ENCODE peak calls at places on chromosomes 16 and 17, in nine cellular contexts. W is effector CD4-positive, alpha-beta T cell; F is NCI-H748 treated with DMSO at 0.1 percent for 48 hours; U is left kidney; G is activated CD8-positive, alpha-beta memory T cell treated with anti-CD3 and anti-CD28 coated beads for 4 hours; I is BJ; E is IMR-90; J is cardiac fibroblast; X is AG04449. B is an unnamed sample.

GRCh38 chr16:73205153-73205549 is 157.2 kb upstream of the ZFHX3 start:
- DNase-seq in F (no peak), G (no peak), W (no peak), I (no peak), J (no peak), U (no peak), E (no peak), X (no peak), B (no peak)

GRCh38 chr16:87874639-87875472 is 5.5 kb upstream of the SLC7A5 start:
- DNase-seq in F (no peak), U (no peak), X (no peak), G (peak), W (no peak), I (no peak), E (no peak), J (no peak), B (no peak)

GRCh38 chr16:54446639-54447038 is 160.1 kb upstream of the IRX3 start:
- DNase-seq in J (peak), U (peak), I (no peak), F (no peak), G (no peak), X (peak), E (no peak), W (no peak), B (peak)

GRCh38 chr17:79246226-79246794 is 171.7 kb downstream of the ENGASE start:
- DNase-seq in G (no peak), J (no peak), F (no peak), X (no peak), W (no peak), I (no peak), E (no peak), U (peak), B (no peak)

GRCh38 chr17:4101799-4102405 is 40.9 kb downstream of the ZZEF1 start:
- DNase-seq in E (no peak), U (no peak), J (no peak), G (no peak), F (no peak), I (no peak), W (no peak), X (no peak), B (no peak)

GRCh38 chr17:30345527-30346075 is 11.7 kb upstream of the TMIGD1 start:
- DNase-seq in F (no peak), U (no peak), J (no peak), G (no peak), E (no peak), X (no peak), W (no peak), I (no peak), B (no peak)

GRCh38 chr17:57548421-57549385 is 196.4 kb downstream of the CCDC182 start:
- DNase-seq in I (no peak), E (no peak), J (no peak), F (no peak), G (no peak), W (no peak), X (no peak), U (peak), B (no peak)

GRCh38 chr16:86059253-86060171 is 160.6 kb downstream of the IRF8 start:
- DNase-seq in J (no peak), F (no peak), W (no peak), I (no peak), G (no peak), X (no peak), E (peak), U (peak), B (no peak)

GRCh38 chr17:18230288-18231141 is 5.1 kb downstream of the LLGL1 start:
- DNase-seq in X (no peak), F (no peak), J (no peak), E (no peak), W (no peak), G (no peak), I (no peak), U (no peak), B (no peak)

GRCh38 chr17:27504188-27504995 is 48.1 kb downstream of the KSR1 start:
- DNase-seq in F (no peak), J (peak), I (no peak), G (no peak), W (no peak), U (no peak), E (no peak), X (no peak), B (no peak)

GRCh38 chr16:82884320-82884898 is 257.6 kb downstream of the CDH13 start:
- DNase-seq in I (no peak), F (no peak), W (no peak), G (no peak), X (no peak), J (no peak), U (no peak), E (no peak), B (no peak)

GRCh38 chr17:33196883-33197282 is 96.2 kb downstream of the ASIC2 start:
- DNase-seq in J (no peak), F (no peak), I (no peak), W (no peak), E (no peak), G (no peak), X (no peak), U (no peak), B (no peak)

GRCh38 chr16:81719993-81720392 is 59.1 kb upstream of the PLCG2 start:
- DNase-seq in I (no peak), W (no peak), E (no peak), F (no peak), U (no peak), J (no peak), X (no peak), G (no peak), B (no peak)

GRCh38 chr17:27807567-27808470 is 7.5 kb upstream of the NOS2 start:
- DNase-seq in W (peak), I (no peak), U (no peak), J (no peak), E (no peak), F (no peak), G (peak), X (no peak), B (no peak)

GRCh38 chr16:5012887-5013286 is 20.8 kb downstream of the NAGPA start:
- DNase-seq in G (no peak), U (peak), J (no peak), W (no peak), I (no peak), F (no peak), X (no peak), E (no peak), B (no peak)

GRCh38 chr16:78866556-78866955 is 734.0 kb downstream of the MAF start:
- DNase-seq in I (no peak), W (no peak), G (no peak), F (no peak), U (peak), J (no peak), X (no peak), E (no peak), B (no peak)

GRCh38 chr17:65230040-65230439 is 92.9 kb downstream of the RGS9 start:
- DNase-seq in E (no peak), U (no peak), F (no peak), W (no peak), I (no peak), X (no peak), G (no peak), J (peak), B (no peak)

GRCh38 chr17:68868708-68869107 is 86.5 kb downstream of the ABCA8 start:
- DNase-seq in E (peak), W (no peak), F (no peak), G (no peak), X (no peak), J (peak), I (no peak), U (no peak), B (no peak)

GRCh38 chr16:10325783-10326543 is 59.9 kb upstream of the ATF7IP2 start:
- DNase-seq in I (no peak), G (no peak), U (no peak), X (no peak), F (no peak), E (no peak), J (no peak), W (no peak), B (no peak)

GRCh38 chr16:56662357-56663354 is 4.9 kb downstream of the MT1F start:
- DNase-seq in F (no peak), J (no peak), W (peak), U (peak), I (no peak), E (no peak), X (no peak), G (no peak), B (no peak)

GRCh38 chr17:39104046-39104445 is 47.4 kb downstream of the PLXDC1 start:
- DNase-seq in I (no peak), X (no peak), F (no peak), J (peak), W (no peak), U (no peak), E (peak), G (no peak), B (no peak)

GRCh38 chr16:12002447-12003006 is 26.0 kb downstream of the SNX29 start:
- DNase-seq in G (no peak), I (no peak), F (no peak), X (no peak), E (peak), U (no peak), J (peak), W (no peak), B (no peak)

GRCh38 chr16:69316595-69317034 is 5.5 kb downstream of the VPS4A start:
- DNase-seq in W (no peak), F (no peak), G (no peak), J (no peak), E (no peak), X (no peak), I (no peak), U (no peak), B (no peak)

GRCh38 chr16:55563797-55564196 is 2.7 kb upstream of the CAPNS2 start:
- DNase-seq in E (no peak), X (no peak), I (no peak), J (peak), F (no peak), W (no peak), G (no peak), U (no peak), B (no peak)

GRCh38 chr16:22815863-22816262 is 1.9 kb downstream of the HS3ST2 start:
- DNase-seq in E (no peak), X (no peak), U (no peak), J (no peak), G (no peak), W (no peak), F (no peak), I (no peak), B (no peak)

GRCh38 chr16:53668869-53669268 is 34.8 kb downstream of the RPGRIP1L start:
- DNase-seq in U (no peak), X (no peak), E (no peak), I (no peak), J (peak), W (no peak), F (no peak), G (no peak), B (no peak)

GRCh38 chr17:3982113-3982512 is 17.9 kb upstream of the ATP2A3 start:
- DNase-seq in G (no peak), W (no peak), I (no peak), J (no peak), U (no peak), E (no peak), F (no peak), X (no peak), B (no peak)